ENCODE peak calls at places on chromosomes 13 and 19, in eight cellular contexts. O is RPMI7951, D is GM12892, I is lung microvascular endothelial cell, A is NCI-H1105, F is epithelial cell of esophagus, Z is C1 segment of cervical spinal cord, V is NCI-H460. E is an unnamed sample.

GRCh38 chr19:30227661-30228112 is 144.5 kb upstream of the ZNF536 start:
- DNase-seq in O (peak; percentile 54), D (peak; percentile 69), I (peak; percentile 66), A (peak; percentile 78), F (peak; percentile 62), Z (peak; percentile 58), V (peak; percentile 32), E (peak; percentile 87)

GRCh38 chr19:27735314-27735713 is 1477.6 kb downstream of the UQCRFS1 start:
- DNase-seq in O (no peak), D (no peak), I (no peak), A (no peak), F (no peak), Z (no peak), V (no peak), E (no peak)

GRCh38 chr13:101621099-101621498 is 168.6 kb downstream of the ITGBL1 start:
- DNase-seq in O (no peak), D (no peak), I (no peak), A (no peak), F (no peak), Z (no peak), V (no peak), E (no peak)

GRCh38 chr19:903266-903797 is 9.7 kb downstream of the R3HDM4 start:
- DNase-seq in O (no peak), D (no peak), I (no peak), A (no peak), F (no peak), Z (no peak), V (no peak), E (no peak)

GRCh38 chr13:113937497-113938140 is 36.3 kb downstream of the C13orf46 start:
- DNase-seq in O (no peak), D (no peak), I (no peak), A (no peak), F (no peak), Z (no peak), V (no peak), E (no peak)

GRCh38 chr19:33133438-33134031 is 1.6 kb downstream of the WDR88 start:
- DNase-seq in O (no peak), D (no peak), I (no peak), A (no peak), F (no peak), Z (no peak), V (no peak), E (peak; percentile 42)

GRCh38 chr19:40805258-40805868 is 6.4 kb downstream of the EGLN2 start:
- DNase-seq in O (no peak), D (no peak), I (no peak), A (no peak), F (no peak), Z (no peak), V (no peak), E (no peak)

GRCh38 chr19:14495678-14496028 is 274 bp downstream of the GIPC1 start:
- DNase-seq in O (no peak), D (no peak), I (no peak), A (no peak), F (no peak), Z (no peak), V (no peak), E (no peak)

GRCh38 chr13:75959861-75960481 is 323.8 kb downstream of the LMO7 start:
- DNase-seq in O (no peak), D (no peak), I (no peak), A (no peak), F (no peak), Z (no peak), V (no peak), E (no peak)

GRCh38 chr19:7772752-7773291 is 9.8 kb downstream of the CLEC4M start:
- DNase-seq in O (peak; percentile 12), D (no peak), I (no peak), A (no peak), F (peak; percentile 63), Z (no peak), V (peak; percentile 43), E (no peak)

GRCh38 chr19:55258476-55258827 is 365 bp downstream of the PPP6R1 start:
- DNase-seq in O (no peak), D (no peak), I (no peak), A (no peak), F (peak; percentile 4), Z (no peak), V (no peak), E (peak; percentile 32)

GRCh38 chr19:4575267-4575793 is 15.8 kb upstream of the SEMA6B start:
- DNase-seq in O (peak; percentile 93), D (no peak), I (peak; percentile 99), A (no peak), F (peak; percentile 45), Z (no peak), V (peak; percentile 75), E (peak; percentile 49)

GRCh38 chr13:50617134-50617721 is 226.3 kb downstream of the DLEU7 start:
- DNase-seq in O (peak; percentile 85), D (no peak), I (peak; percentile 64), A (no peak), F (no peak), Z (no peak), V (no peak), E (no peak)

GRCh38 chr19:15062036-15062435 is 12.8 kb downstream of the CASP14 start:
- DNase-seq in O (peak; percentile 34), D (no peak), I (no peak), A (no peak), F (no peak), Z (no peak), V (no peak), E (no peak)

GRCh38 chr19:41701401-41702075 is 6.9 kb upstream of the CEACAM5 start:
- DNase-seq in O (no peak), D (no peak), I (no peak), A (no peak), F (no peak), Z (no peak), V (no peak), E (no peak)

GRCh38 chr13:23547000-23547590 is 23.1 kb upstream of the TNFRSF19 start:
- DNase-seq in O (peak; percentile 49), D (no peak), I (no peak), A (no peak), F (no peak), Z (no peak), V (no peak), E (no peak)

GRCh38 chr19:10641248-10641647 is 12.9 kb upstream of the ILF3 start:
- DNase-seq in O (no peak), D (no peak), I (no peak), A (no peak), F (no peak), Z (no peak), V (no peak), E (no peak)

GRCh38 chr19:14473915-14474578 is 1.1 kb downstream of the PTGER1 start:
- DNase-seq in O (no peak), D (no peak), I (no peak), A (no peak), F (peak; percentile 23), Z (no peak), V (no peak), E (peak; percentile 38)

GRCh38 chr19:38838986-38839761 is 7.6 kb upstream of the ECH1 start:
- DNase-seq in O (no peak), D (no peak), I (no peak), A (no peak), F (peak; percentile 18), Z (no peak), V (no peak), E (no peak)

E was measured in cardiac muscle cell.